ENCODE peak calls at places on chromosomes 16 and 17, in six cellular contexts. C, Q, I, T, A and W are unnamed samples.

GRCh38 chr17:58985265-58985810 is 121.3 kb downstream of the TRIM37 start:
- DNase-seq in C (no peak), Q (no peak), I (no peak), T (no peak), A (no peak), W (peak; percentile 42)

GRCh38 chr17:69430488-69430887 is 16.0 kb downstream of the MAP2K6 start:
- DNase-seq in C (no peak), Q (no peak), I (no peak), T (no peak), A (no peak), W (peak; percentile 28)

GRCh38 chr17:31788956-31789355 is 70.1 kb downstream of the COPRS start:
- DNase-seq in C (no peak), Q (no peak), I (no peak), T (no peak), A (peak; percentile 37), W (no peak)

GRCh38 chr16:81324808-81325207 is 10.0 kb downstream of the GAN start:
- DNase-seq in C (no peak), Q (no peak), I (no peak), T (no peak), A (no peak), W (no peak)

GRCh38 chr17:63985387-63986140 is 12.6 kb upstream of the PRR29 start:
- DNase-seq in C (no peak), Q (no peak), I (no peak), T (no peak), A (no peak), W (no peak)

GRCh38 chr17:80855968-80856862 is 135.4 kb upstream of the CHMP6 start:
- DNase-seq in C (peak; percentile 82), Q (peak; percentile 86), I (no peak), T (peak; percentile 72), A (peak; percentile 98), W (peak; percentile 75)

GRCh38 chr16:65754799-65755691 is 611.4 kb upstream of the CDH5 start:
- DNase-seq in C (no peak), Q (no peak), I (no peak), T (no peak), A (peak; percentile 72), W (no peak)

GRCh38 chr17:7348478-7349242 is 3.3 kb upstream of the KCTD11 start:
- DNase-seq in C (no peak), Q (no peak), I (no peak), T (no peak), A (no peak), W (no peak)

GRCh38 chr17:45946841-45947256 is 52.2 kb upstream of the STH start:
- DNase-seq in C (no peak), Q (no peak), I (no peak), T (no peak), A (no peak), W (no peak)

GRCh38 chr17:79223953-79224352 is 149.3 kb downstream of the ENGASE start:
- DNase-seq in C (no peak), Q (no peak), I (no peak), T (no peak), A (no peak), W (no peak)

GRCh38 chr16:14007460-14007859 is 63.7 kb upstream of the MRTFB start:
- DNase-seq in C (no peak), Q (no peak), I (no peak), T (no peak), A (peak; percentile 59), W (peak; percentile 12)

GRCh38 chr17:39473310-39473709 is 12.0 kb downstream of the CDK12 start:
- DNase-seq in C (no peak), Q (no peak), I (no peak), T (no peak), A (no peak), W (no peak)

GRCh38 chr16:48911700-48912099 is 301.7 kb upstream of the N4BP1 start:
- DNase-seq in C (no peak), Q (no peak), I (no peak), T (no peak), A (no peak), W (no peak)

GRCh38 chr16:51722467-51722866 is 571.4 kb upstream of the SALL1 start:
- DNase-seq in C (no peak), Q (no peak), I (no peak), T (no peak), A (no peak), W (no peak)

GRCh38 chr17:56594528-56595418 is 1.3 kb downstream of the NOG start:
- DNase-seq in C (no peak), Q (peak; percentile 56), I (no peak), T (peak; percentile 16), A (no peak), W (no peak)

GRCh38 chr17:4947411-4948165 is 742 bp downstream of the PFN1 start:
- DNase-seq in C (peak; percentile 62), Q (peak; percentile 77), I (no peak), T (peak; percentile 44), A (no peak), W (peak; percentile 86)

GRCh38 chr17:37092041-37092440 is 143.3 kb downstream of the AATF start:
- DNase-seq in C (no peak), Q (no peak), I (no peak), T (peak; percentile 42), A (no peak), W (no peak)

GRCh38 chr17:58307468-58308172 is 21.0 kb downstream of the TSPOAP1 start:
- DNase-seq in C (no peak), Q (no peak), I (no peak), T (no peak), A (no peak), W (no peak)

GRCh38 chr16:2296662-2297505 is 29.0 kb upstream of the RNPS1 start:
- DNase-seq in C (no peak), Q (peak; percentile 21), I (peak; percentile 68), T (peak; percentile 39), A (no peak), W (peak; percentile 69)

GRCh38 chr17:41917957-41918391 is 777 bp downstream of the ACLY start:
- DNase-seq in C (peak; percentile 13), Q (peak; percentile 52), I (no peak), T (peak; percentile 62), A (no peak), W (peak; percentile 52)

GRCh38 chr16:55552621-55553020 is 13.9 kb upstream of the CAPNS2 start:
- DNase-seq in C (no peak), Q (no peak), I (no peak), T (no peak), A (peak; percentile 60), W (no peak)

GRCh38 chr17:50956750-50957523 is 90.8 kb upstream of the TOB1 start:
- DNase-seq in C (peak; percentile 54), Q (peak; percentile 60), I (no peak), T (peak; percentile 80), A (no peak), W (peak; percentile 70)

GRCh38 chr17:79388556-79389295 is 222.1 kb downstream of the RBFOX3 start:
- DNase-seq in C (no peak), Q (peak; percentile 35), I (peak; percentile 24), T (peak; percentile 74), A (no peak), W (peak; percentile 21)

GRCh38 chr16:13150181-13150885 is 248.9 kb downstream of the SHISA9 start:
- DNase-seq in C (no peak), Q (no peak), I (no peak), T (no peak), A (no peak), W (no peak)

GRCh38 chr16:49919327-49919726 is 63.4 kb upstream of the ZNF423 start:
- DNase-seq in C (no peak), Q (no peak), I (no peak), T (no peak), A (no peak), W (no peak)

GRCh38 chr17:10750210-10750609 is 20.4 kb upstream of the TMEM220 start:
- DNase-seq in C (no peak), Q (no peak), I (no peak), T (no peak), A (no peak), W (no peak)

GRCh38 chr16:23595246-23595950 is 718 bp downstream of the NDUFAB1 start:
- DNase-seq in C (no peak), Q (no peak), I (no peak), T (peak; percentile 3), A (no peak), W (no peak)

GRCh38 chr16:20898938-20899502 is 1.1 kb downstream of the DCUN1D3 start:
- DNase-seq in C (no peak), Q (no peak), I (no peak), T (no peak), A (no peak), W (no peak)

GRCh38 chr17:43917348-43918025 is 10.2 kb upstream of the MPP2 start:
- DNase-seq in C (peak; percentile 31), Q (peak; percentile 50), I (no peak), T (no peak), A (no peak), W (no peak)

GRCh38 chr16:2687531-2688308 is 5.4 kb downstream of the KCTD5 start:
- DNase-seq in C (no peak), Q (no peak), I (no peak), T (no peak), A (no peak), W (no peak)

GRCh38 chr17:3335876-3336275 is 37.7 kb upstream of the OR3A1 start:
- DNase-seq in C (no peak), Q (no peak), I (no peak), T (peak; percentile 2), A (no peak), W (peak; percentile 3)

GRCh38 chr17:49581645-49581992 is 5.9 kb downstream of the NXPH3 start:
- DNase-seq in C (no peak), Q (no peak), I (no peak), T (no peak), A (no peak), W (no peak)

GRCh38 chr16:50467943-50468748 is 80.0 kb upstream of the NKD1 start:
- DNase-seq in C (no peak), Q (peak; percentile 22), I (no peak), T (peak; percentile 15), A (no peak), W (no peak)

GRCh38 chr17:49859991-49860953 is 12.4 kb upstream of the TAC4 start:
- DNase-seq in C (no peak), Q (no peak), I (no peak), T (peak; percentile 54), A (no peak), W (peak; percentile 8)